ENCODE peak calls at places on chromosome 16, in five cellular contexts. One of them, this sample, is unnamed. For H3K27me3, the result is how much of the 10 kb centered on the place peaks cover.

GRCh38 chr16:58508671-58509251 is 6.6 kb upstream of the SETD6 start:
- DNase-seq in GM23248: no peak
- DNase-seq in lower lobe of right lung: peak
- DNase-seq in sigmoid colon: peak
- DNase-seq in heart right ventricle: no peak
- DNase-seq in this sample: no peak

GRCh38 chr16:50151744-50152143 is 1.4 kb upstream of the TENT4B start:
- DNase-seq in GM23248: no peak
- DNase-seq in lower lobe of right lung: no peak
- DNase-seq in sigmoid colon: no peak
- DNase-seq in heart right ventricle: peak
- DNase-seq in this sample: no peak

GRCh38 chr16:84848991-84849634 is 29.3 kb downstream of the CRISPLD2 start:
- DNase-seq in GM23248: no peak
- DNase-seq in lower lobe of right lung: no peak
- DNase-seq in sigmoid colon: no peak
- DNase-seq in heart right ventricle: no peak
- DNase-seq in this sample: no peak

GRCh38 chr16:66486773-66487579 is 59.9 kb downstream of the BEAN1 start:
- DNase-seq in GM23248: peak
- DNase-seq in lower lobe of right lung: no peak
- DNase-seq in sigmoid colon: peak
- DNase-seq in heart right ventricle: no peak
- DNase-seq in this sample: no peak

GRCh38 chr16:89200850-89201466 is 621 bp upstream of the SLC22A31 start:
- DNase-seq in GM23248: no peak
- DNase-seq in lower lobe of right lung: peak
- DNase-seq in sigmoid colon: no peak
- DNase-seq in heart right ventricle: no peak
- DNase-seq in this sample: peak

GRCh38 chr16:70746040-70746707 is 54.8 kb downstream of the VAC14 start:
- DNase-seq in GM23248: peak
- DNase-seq in lower lobe of right lung: peak
- DNase-seq in sigmoid colon: peak
- DNase-seq in heart right ventricle: no peak
- DNase-seq in this sample: peak

GRCh38 chr16:87847467-87847784 is 21.9 kb downstream of the SLC7A5 start:
- DNase-seq in GM23248: no peak
- DNase-seq in lower lobe of right lung: no peak
- DNase-seq in sigmoid colon: no peak
- DNase-seq in heart right ventricle: no peak
- DNase-seq in this sample: no peak

GRCh38 chr16:9351440-9351839 is 260.0 kb downstream of the HAPSTR1 start:
- DNase-seq in GM23248: no peak
- DNase-seq in lower lobe of right lung: no peak
- DNase-seq in sigmoid colon: no peak
- DNase-seq in heart right ventricle: no peak
- DNase-seq in this sample: no peak

GRCh38 chr16:17556276-17557052 is 85.7 kb upstream of the XYLT1 start:
- DNase-seq in GM23248: peak
- DNase-seq in lower lobe of right lung: no peak
- DNase-seq in sigmoid colon: no peak
- DNase-seq in heart right ventricle: no peak
- DNase-seq in this sample: no peak

GRCh38 chr16:11105038-11105903 is 150.7 kb downstream of the SOCS1 start:
- DNase-seq in GM23248: peak
- DNase-seq in lower lobe of right lung: no peak
- DNase-seq in sigmoid colon: peak
- DNase-seq in heart right ventricle: no peak
- DNase-seq in this sample: no peak

GRCh38 chr16:15404792-15405191 is 9.2 kb downstream of the MPV17L start:
- DNase-seq in GM23248: peak
- DNase-seq in lower lobe of right lung: no peak
- DNase-seq in sigmoid colon: no peak
- DNase-seq in heart right ventricle: no peak
- DNase-seq in this sample: no peak

GRCh38 chr16:11562411-11562810 is 24.3 kb downstream of the LITAF start:
- DNase-seq in GM23248: no peak
- DNase-seq in lower lobe of right lung: no peak
- DNase-seq in sigmoid colon: no peak
- DNase-seq in heart right ventricle: no peak
- DNase-seq in this sample: no peak

GRCh38 chr16:75929056-75929455 is 202.8 kb upstream of the CPHXL start:
- DNase-seq in GM23248: no peak
- DNase-seq in lower lobe of right lung: no peak
- DNase-seq in sigmoid colon: no peak
- DNase-seq in heart right ventricle: no peak
- DNase-seq in this sample: no peak

GRCh38 chr16:80319181-80319580 is 221.6 kb upstream of the DYNLRB2 start:
- DNase-seq in GM23248: no peak
- DNase-seq in lower lobe of right lung: no peak
- DNase-seq in sigmoid colon: no peak
- DNase-seq in heart right ventricle: no peak
- DNase-seq in this sample: no peak

GRCh38 chr16:87638736-87639135 is 36.4 kb downstream of the JPH3 start:
- DNase-seq in GM23248: no peak
- DNase-seq in lower lobe of right lung: no peak
- DNase-seq in sigmoid colon: no peak
- DNase-seq in heart right ventricle: no peak
- DNase-seq in this sample: peak

GRCh38 chr16:84117482-84117843 is 721 bp upstream of the MBTPS1 start:
- DNase-seq in GM23248: no peak
- DNase-seq in lower lobe of right lung: no peak
- DNase-seq in sigmoid colon: no peak
- DNase-seq in heart right ventricle: no peak
- DNase-seq in this sample: no peak

GRCh38 chr16:10616744-10617640 is 36.6 kb upstream of the EMP2 start:
- DNase-seq in GM23248: peak
- DNase-seq in lower lobe of right lung: peak
- DNase-seq in sigmoid colon: peak
- DNase-seq in heart right ventricle: peak
- DNase-seq in this sample: peak

GRCh38 chr16:67024384-67024896 is 4.5 kb upstream of the CBFB start:
- DNase-seq in GM23248: peak
- DNase-seq in lower lobe of right lung: no peak
- DNase-seq in sigmoid colon: peak
- DNase-seq in heart right ventricle: no peak
- DNase-seq in this sample: no peak

GRCh38 chr16:74984194-74984669 is 691 bp downstream of the WDR59 start:
- DNase-seq in GM23248: peak
- DNase-seq in lower lobe of right lung: no peak
- DNase-seq in sigmoid colon: no peak
- DNase-seq in heart right ventricle: no peak
- DNase-seq in this sample: no peak

GRCh38 chr16:47927330-47927729 is 228.5 kb downstream of the ABCC12 start:
- DNase-seq in GM23248: peak
- DNase-seq in lower lobe of right lung: no peak
- DNase-seq in sigmoid colon: no peak
- DNase-seq in heart right ventricle: no peak
- DNase-seq in this sample: no peak

GRCh38 chr16:23420011-23420410 is 33.0 kb downstream of the COG7 start:
- DNase-seq in GM23248: no peak
- DNase-seq in lower lobe of right lung: no peak
- DNase-seq in sigmoid colon: no peak
- DNase-seq in heart right ventricle: no peak
- DNase-seq in this sample: no peak

GRCh38 chr16:10835281-10835931 is 16.8 kb upstream of the TVP23A start:
- DNase-seq in GM23248: no peak
- DNase-seq in lower lobe of right lung: no peak
- DNase-seq in sigmoid colon: no peak
- DNase-seq in heart right ventricle: no peak
- DNase-seq in this sample: peak

GRCh38 chr16:54048994-54049929 is 237.3 kb downstream of the IRX3 start:
- DNase-seq in GM23248: no peak
- DNase-seq in lower lobe of right lung: no peak
- DNase-seq in sigmoid colon: no peak
- DNase-seq in heart right ventricle: no peak
- DNase-seq in this sample: no peak

GRCh38 chr16:54051821-54052220 is 234.8 kb downstream of the IRX3 start:
- DNase-seq in GM23248: no peak
- DNase-seq in lower lobe of right lung: no peak
- DNase-seq in sigmoid colon: no peak
- DNase-seq in heart right ventricle: no peak
- DNase-seq in this sample: no peak

GRCh38 chr16:54052271-54052670 is 234.3 kb downstream of the IRX3 start:
- DNase-seq in GM23248: no peak
- DNase-seq in lower lobe of right lung: no peak
- DNase-seq in sigmoid colon: no peak
- DNase-seq in heart right ventricle: no peak
- DNase-seq in this sample: no peak

GRCh38 chr16:54054237-54054780 is 232.3 kb downstream of the IRX3 start:
- DNase-seq in GM23248: no peak
- DNase-seq in lower lobe of right lung: no peak
- DNase-seq in sigmoid colon: no peak
- DNase-seq in heart right ventricle: no peak
- DNase-seq in this sample: no peak

GRCh38 chr16:54050281-54051210 is 236.0 kb downstream of the IRX3 start:
- DNase-seq in GM23248: no peak
- DNase-seq in lower lobe of right lung: no peak
- DNase-seq in sigmoid colon: no peak
- DNase-seq in heart right ventricle: no peak
- DNase-seq in this sample: no peak
- H3K27ac ChIP-seq in GM23248: no peak
- H3K27ac ChIP-seq in lower lobe of right lung: no peak
- H3K27ac ChIP-seq in sigmoid colon: no peak
- H3K27ac ChIP-seq in heart right ventricle: no peak
- H3K27ac ChIP-seq in this sample: no peak

GRCh38 chr16:86504315-86505184 is 5.8 kb upstream of the FOXF1 start:
- DNase-seq in GM23248: no peak
- DNase-seq in lower lobe of right lung: no peak
- DNase-seq in sigmoid colon: peak
- DNase-seq in heart right ventricle: no peak
- DNase-seq in this sample: no peak

GRCh38 chr16:86503830-86504229 is 6.5 kb upstream of the FOXF1 start:
- DNase-seq in GM23248: no peak
- DNase-seq in lower lobe of right lung: no peak
- DNase-seq in sigmoid colon: peak
- DNase-seq in heart right ventricle: no peak
- DNase-seq in this sample: no peak

GRCh38 chr16:86505899-86506864 is 4.1 kb upstream of the FOXF1 start:
- DNase-seq in GM23248: no peak
- DNase-seq in lower lobe of right lung: no peak
- DNase-seq in sigmoid colon: no peak
- DNase-seq in heart right ventricle: no peak
- DNase-seq in this sample: no peak

GRCh38 chr16:86507173-86508027 is 2.9 kb upstream of the FOXF1 start:
- DNase-seq in GM23248: no peak
- DNase-seq in lower lobe of right lung: no peak
- DNase-seq in sigmoid colon: peak
- DNase-seq in heart right ventricle: no peak
- DNase-seq in this sample: no peak

DNA sequence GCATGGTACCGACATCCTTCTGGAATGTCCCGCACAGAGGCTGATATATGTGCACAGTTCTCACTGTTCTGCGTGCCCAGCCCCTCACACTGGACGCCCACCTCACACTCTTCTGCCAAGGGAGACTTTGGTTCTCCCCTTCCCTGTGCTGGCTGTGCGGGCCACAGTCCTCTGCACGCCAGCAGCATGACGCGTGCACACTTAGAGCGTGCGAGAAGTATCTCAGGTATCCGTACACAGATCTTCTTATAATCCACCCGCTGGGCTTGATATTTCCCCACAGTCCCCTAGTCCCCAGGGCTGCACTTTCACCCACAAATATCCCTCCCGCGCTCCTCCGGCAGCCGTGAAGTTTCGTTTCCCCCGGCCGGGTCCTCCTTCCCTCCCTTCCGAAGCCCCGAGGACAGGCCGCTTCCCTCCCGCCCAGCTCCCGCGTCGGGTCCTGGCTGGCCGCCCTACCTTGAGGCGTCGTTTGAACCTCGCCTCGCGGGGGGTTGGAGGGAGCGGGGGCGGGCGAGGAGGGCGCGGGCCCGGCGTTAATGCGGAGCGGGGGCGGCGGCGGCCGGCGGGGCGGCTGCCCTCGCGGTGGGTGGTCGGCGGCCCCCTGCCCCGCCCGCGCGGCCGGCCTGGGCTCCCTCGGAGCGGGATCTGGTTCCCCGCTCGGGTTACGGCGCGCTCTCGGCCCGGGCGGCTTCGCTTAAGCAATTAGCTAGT is 5.0 kb upstream of the FOXF1 start:
- DNase-seq in GM23248: peak
- DNase-seq in lower lobe of right lung: no peak
- DNase-seq in sigmoid colon: peak
- DNase-seq in heart right ventricle: no peak
- DNase-seq in this sample: no peak
- H3K27me3 ChIP-seq in GM23248: half or more
- H3K27me3 ChIP-seq in lower lobe of right lung: half or more
- H3K27me3 ChIP-seq in sigmoid colon: under half
- H3K27me3 ChIP-seq in heart right ventricle: half or more
- H3K27me3 ChIP-seq in this sample: under half

GRCh38 chr16:54821731-54822130 is 108.9 kb upstream of the IRX5 start:
- DNase-seq in GM23248: no peak
- DNase-seq in lower lobe of right lung: no peak
- DNase-seq in sigmoid colon: no peak
- DNase-seq in heart right ventricle: no peak
- DNase-seq in this sample: no peak

GRCh38 chr16:54817432-54817831 is 113.2 kb upstream of the IRX5 start:
- DNase-seq in GM23248: peak
- DNase-seq in lower lobe of right lung: no peak
- DNase-seq in sigmoid colon: no peak
- DNase-seq in heart right ventricle: no peak
- DNase-seq in this sample: no peak

GRCh38 chr16:54817940-54818574 is 112.6 kb upstream of the IRX5 start:
- DNase-seq in GM23248: no peak
- DNase-seq in lower lobe of right lung: no peak
- DNase-seq in sigmoid colon: no peak
- DNase-seq in heart right ventricle: no peak
- DNase-seq in this sample: no peak

DNA sequence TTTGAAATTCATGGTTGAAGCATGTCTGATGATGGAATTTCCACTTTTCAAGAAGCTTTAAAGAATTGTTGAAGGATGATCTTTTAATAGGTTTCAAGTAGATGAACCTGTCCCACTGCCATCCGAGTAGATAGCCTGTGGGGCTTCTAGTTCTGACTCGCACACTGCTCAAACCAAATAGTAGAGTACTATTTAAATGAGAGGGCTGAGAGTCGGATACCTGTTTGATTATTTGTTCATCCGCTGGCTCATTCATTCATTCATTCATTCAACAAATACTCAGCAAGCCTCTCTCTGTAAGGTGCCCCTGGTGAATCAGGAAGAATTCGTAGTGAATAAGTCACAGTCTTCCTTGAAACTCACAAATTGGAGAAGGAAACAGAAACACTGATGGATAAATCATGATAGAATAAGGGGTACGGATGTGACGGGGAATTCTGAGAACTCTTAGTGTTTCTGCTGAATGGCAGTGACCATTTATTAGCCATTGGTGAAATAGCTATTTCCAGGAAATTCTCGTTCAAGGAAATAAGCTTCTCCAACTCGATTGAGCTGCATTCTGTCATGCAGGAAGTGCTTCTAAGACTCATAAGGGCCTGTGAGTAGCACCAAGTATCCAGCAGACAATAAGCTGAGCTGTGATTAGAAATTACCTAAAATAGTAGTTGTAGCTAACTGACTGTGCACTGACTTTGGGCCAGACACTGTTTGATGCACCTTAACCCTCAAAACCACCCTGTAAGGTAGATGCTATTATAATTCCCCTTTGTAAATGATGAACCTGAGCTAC is 108.0 kb upstream of the IRX5 start:
- DNase-seq in GM23248: no peak
- DNase-seq in lower lobe of right lung: no peak
- DNase-seq in sigmoid colon: no peak
- DNase-seq in heart right ventricle: no peak
- DNase-seq in this sample: no peak
- H3K27ac ChIP-seq in GM23248: no peak
- H3K27ac ChIP-seq in lower lobe of right lung: no peak
- H3K27ac ChIP-seq in sigmoid colon: no peak
- H3K27ac ChIP-seq in heart right ventricle: no peak
- H3K27ac ChIP-seq in this sample: no peak

GRCh38 chr16:31488630-31489564 is 6.0 kb downstream of the SLC5A2 start:
- DNase-seq in GM23248: no peak
- DNase-seq in lower lobe of right lung: no peak
- DNase-seq in sigmoid colon: no peak
- DNase-seq in heart right ventricle: no peak
- DNase-seq in this sample: no peak
- H3K27me3 ChIP-seq in GM23248: under half
- H3K27me3 ChIP-seq in lower lobe of right lung: under half
- H3K27me3 ChIP-seq in sigmoid colon: under half
- H3K27me3 ChIP-seq in heart right ventricle: under half
- H3K27me3 ChIP-seq in this sample: under half

This sample was measured in right cardiac atrium.